ENCODE peak calls at places on chromosome 15, in seven cellular contexts. K, T, H, R, C, D and W are unnamed samples.

GRCh38 chr15:69734699-69735098 is 282.1 kb downstream of the RPLP1 start:
- DNase-seq in K (no peak), T (no peak), H (no peak), R (no peak), C (no peak), D (no peak), W (no peak)

GRCh38 chr15:60406513-60407124 is 8.8 kb upstream of the ANXA2 start:
- DNase-seq in K (no peak), T (no peak), H (no peak), R (no peak), C (no peak), D (no peak), W (no peak)

GRCh38 chr15:73941871-73942635 is 15.8 kb downstream of the LOXL1 start:
- DNase-seq in K (no peak), T (peak), H (no peak), R (no peak), C (no peak), D (peak), W (no peak)

GRCh38 chr15:99564221-99565030 is 1.4 kb upstream of the MEF2A start:
- DNase-seq in K (no peak), T (no peak), H (no peak), R (no peak), C (peak), D (no peak), W (peak)

GRCh38 chr15:47817825-47818681 is 100.7 kb downstream of the SEMA6D start:
- DNase-seq in K (no peak), T (no peak), H (no peak), R (peak), C (peak), D (no peak), W (no peak)

GRCh38 chr15:90046846-90047481 is 45.8 kb downstream of the ZNF710 start:
- DNase-seq in K (peak), T (peak), H (no peak), R (no peak), C (no peak), D (peak), W (no peak)

GRCh38 chr15:27589260-27589659 is 509.9 kb downstream of the OCA2 start:
- DNase-seq in K (no peak), T (no peak), H (no peak), R (no peak), C (no peak), D (peak), W (no peak)

GRCh38 chr15:88394553-88395159 is 72.5 kb downstream of the MRPL46 start:
- DNase-seq in K (peak), T (no peak), H (no peak), R (no peak), C (no peak), D (no peak), W (peak)

GRCh38 chr15:39312984-39313383 is 267.9 kb upstream of the THBS1 start:
- DNase-seq in K (no peak), T (peak), H (no peak), R (peak), C (peak), D (no peak), W (no peak)

GRCh38 chr15:84760219-84760618 is 11.8 kb downstream of the ZNF592 start:
- DNase-seq in K (no peak), T (no peak), H (no peak), R (no peak), C (no peak), D (no peak), W (no peak)

GRCh38 chr15:84762840-84763572 is 14.6 kb downstream of the ZNF592 start:
- DNase-seq in K (no peak), T (no peak), H (no peak), R (no peak), C (no peak), D (no peak), W (no peak)

GRCh38 chr15:84761534-84762190 is 13.3 kb downstream of the ZNF592 start:
- DNase-seq in K (no peak), T (no peak), H (no peak), R (no peak), C (no peak), D (peak), W (no peak)

GRCh38 chr15:84755736-84756527 is 7.5 kb downstream of the ZNF592 start:
- DNase-seq in K (peak), T (no peak), H (no peak), R (peak), C (no peak), D (no peak), W (no peak)

DNA sequence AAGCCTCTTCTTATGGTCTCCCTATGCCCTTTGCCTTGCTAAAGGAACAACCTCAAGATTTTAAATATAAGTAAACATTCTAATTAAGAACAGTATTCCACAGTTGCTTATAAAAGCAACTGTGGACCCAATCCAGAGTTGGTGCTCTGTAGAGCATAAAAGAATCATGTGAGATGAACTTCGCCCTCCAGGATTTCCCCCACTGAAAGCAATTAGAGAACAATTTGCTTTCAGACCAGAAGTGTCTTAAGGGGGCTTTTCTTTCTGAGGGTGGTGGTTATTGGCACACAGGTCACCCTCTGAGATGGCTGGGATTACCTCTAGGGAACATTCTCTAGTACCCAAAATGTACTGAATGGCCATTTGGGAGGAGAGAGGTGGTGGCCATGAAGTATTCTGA is 10.6 kb downstream of the ZNF592 start:
- DNase-seq in K (no peak), T (no peak), H (no peak), R (no peak), C (no peak), D (no peak), W (no peak)
- H3K4me2 ChIP-seq in K (no peak), T (no peak), H (no peak), R (no peak), C (no peak), D (no peak), W (no peak)

GRCh38 chr15:55499158-55499557 is 8.9 kb downstream of the DNAAF4 start:
- DNase-seq in K (no peak), T (no peak), H (no peak), R (peak), C (peak), D (no peak), W (no peak)
- H3K4me3 ChIP-seq in K (no peak), T (no peak), H (no peak), R (no peak), C (no peak), D (no peak), W (no peak)

DNA sequence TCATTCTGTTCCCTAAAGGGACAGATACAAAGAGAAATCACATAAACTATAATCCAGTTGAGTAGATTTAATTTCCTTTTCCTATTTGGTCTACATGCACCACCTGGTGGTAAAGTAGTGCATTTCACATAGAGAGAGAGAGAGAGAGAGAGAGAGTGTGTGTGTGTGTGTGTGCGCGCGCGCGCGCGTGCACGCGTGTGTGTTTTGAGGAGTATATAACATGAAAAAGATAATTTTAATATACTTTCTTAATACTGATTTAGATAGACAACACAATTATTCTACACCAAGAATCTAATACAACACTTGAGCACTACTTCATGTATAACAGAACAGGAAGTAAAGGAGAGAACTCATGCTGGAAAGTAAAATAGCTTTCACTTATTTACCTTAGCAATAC is 1.1 kb upstream of the FGF7 start:
- DNase-seq in K (peak), T (peak), H (no peak), R (peak), C (peak), D (peak), W (peak)
- H3K4me2 ChIP-seq in K (peak), T (no peak), H (peak), R (no peak), C (no peak), D (peak), W (no peak)

DNA sequence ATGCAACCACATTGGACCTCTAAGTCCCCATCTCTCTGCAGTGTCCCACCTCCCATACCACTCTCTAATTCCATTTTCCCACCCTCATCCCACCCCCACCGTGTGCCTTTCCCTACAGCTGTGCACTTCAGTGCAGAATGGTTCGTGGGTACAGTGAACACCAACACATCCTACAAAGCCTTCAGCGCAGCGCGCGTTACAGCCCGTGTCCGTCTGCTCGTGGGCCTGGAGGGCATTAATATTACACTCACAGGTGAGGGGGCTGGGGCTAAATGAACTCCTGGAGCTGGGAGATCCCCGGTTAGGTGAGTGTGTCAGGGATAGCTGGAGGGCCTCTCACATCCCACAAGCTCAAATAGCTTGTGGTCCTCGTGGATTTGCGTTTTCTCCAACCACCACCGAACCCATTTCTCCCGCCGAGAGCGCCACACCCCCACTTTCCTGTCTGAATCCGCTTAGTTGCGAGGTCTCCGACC is 1.9 kb downstream of the DUOXA2 start:
- DNase-seq in K (no peak), T (no peak), H (no peak), R (no peak), C (no peak), D (no peak), W (no peak)
- H3K4me3 ChIP-seq in K (no peak), T (no peak), H (no peak), R (peak), C (no peak), D (no peak), W (no peak)

DNA sequence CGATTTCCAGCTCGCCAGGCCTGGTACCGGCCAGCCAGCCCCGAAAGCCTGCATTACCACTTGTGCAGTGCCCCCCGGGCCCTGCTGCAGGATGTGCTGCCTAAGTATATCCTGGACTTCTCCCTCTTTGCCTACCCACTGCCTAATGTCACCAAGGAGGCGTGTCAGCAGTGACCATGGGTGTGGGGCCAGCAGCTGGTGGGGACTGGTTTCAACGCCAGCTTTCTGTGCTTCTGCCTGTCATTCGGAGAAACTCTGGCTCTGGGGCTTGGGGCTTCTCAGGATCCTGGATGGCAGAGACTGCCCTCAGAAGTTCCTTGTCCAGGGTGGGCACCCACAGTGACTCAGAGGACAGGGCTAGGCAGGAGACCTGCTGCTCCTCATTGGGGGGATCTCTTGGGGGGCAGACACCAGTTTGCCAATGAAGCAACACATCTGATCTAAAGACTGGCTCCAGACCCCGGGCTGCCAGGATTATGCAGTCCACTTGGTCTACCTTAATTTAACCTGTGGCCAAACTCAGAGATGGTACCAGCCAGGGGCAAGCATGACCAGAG is 1.5 kb downstream of the CHST14 start:
- DNase-seq in K (no peak), T (no peak), H (no peak), R (no peak), C (no peak), D (no peak), W (no peak)
- H3K4me2 ChIP-seq in K (peak), T (peak), H (peak), R (peak), C (peak), D (peak), W (peak)

DNA sequence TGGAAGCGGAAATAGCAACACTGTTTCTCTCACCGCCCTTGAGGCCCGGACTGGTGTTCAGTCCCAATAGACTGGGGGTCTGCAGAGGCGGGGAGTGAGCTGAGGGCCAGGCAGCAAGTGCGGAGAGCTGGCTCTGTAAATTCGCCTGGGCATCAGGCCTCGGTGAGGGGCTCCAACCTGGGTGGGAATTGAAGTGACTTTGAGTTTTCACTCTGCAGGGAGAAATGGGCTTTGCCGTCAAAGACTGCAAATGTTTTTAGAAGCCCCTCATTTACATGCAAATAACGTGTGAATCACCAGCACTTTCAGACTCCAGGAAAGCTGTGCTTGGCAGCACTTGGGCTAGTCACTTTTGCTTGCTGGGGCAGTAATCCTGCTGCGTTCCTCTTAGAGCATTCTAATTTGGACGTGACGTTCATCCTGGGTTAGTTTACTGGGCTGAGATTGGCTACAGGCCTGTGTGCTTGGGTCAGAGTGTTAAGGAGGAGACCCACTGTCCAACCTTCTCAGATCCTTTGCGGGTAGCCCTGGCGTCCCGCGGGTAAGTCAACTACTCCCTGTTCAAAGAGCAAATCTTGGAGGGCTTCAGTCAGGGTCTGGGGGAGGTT is 88.7 kb downstream of the AAGAB start:
- DNase-seq in K (no peak), T (no peak), H (no peak), R (peak), C (peak), D (no peak), W (no peak)
- H3K4me3 ChIP-seq in K (no peak), T (no peak), H (peak), R (peak), C (no peak), D (no peak), W (no peak)